ENCODE peak calls at places on chromosomes 1 and 21, in four cellular contexts. One of them, this sample, is unnamed.

GRCh38 chr1:18234790-18235242 is 127.2 kb downstream of the IGSF21 start:
- DNase-seq in Caco-2: peak; percentile 48
- DNase-seq in kidney epithelial cell: no peak
- DNase-seq in RPMI7951: peak; percentile 55
- DNase-seq in this sample: peak; percentile 18

GRCh38 chr1:211135342-211135950 is 1.5 kb upstream of the KCNH1 start:
- DNase-seq in Caco-2: peak; percentile 42
- DNase-seq in kidney epithelial cell: peak; percentile 34
- DNase-seq in RPMI7951: peak; percentile 70
- DNase-seq in this sample: peak; percentile 41

GRCh38 chr1:94247146-94248094 is 10.0 kb upstream of the ARHGAP29 start:
- DNase-seq in Caco-2: peak; percentile 92
- DNase-seq in kidney epithelial cell: no peak
- DNase-seq in RPMI7951: peak; percentile 70
- DNase-seq in this sample: no peak

GRCh38 chr1:201307239-201307638 is 23.9 kb downstream of the PKP1 start:
- DNase-seq in Caco-2: no peak
- DNase-seq in kidney epithelial cell: no peak
- DNase-seq in RPMI7951: peak; percentile 54
- DNase-seq in this sample: no peak

GRCh38 chr21:46091631-46092025 is 6.3 kb upstream of the COL6A2 start:
- DNase-seq in Caco-2: no peak
- DNase-seq in kidney epithelial cell: no peak
- DNase-seq in RPMI7951: no peak
- DNase-seq in this sample: no peak

GRCh38 chr1:10625076-10625475 is 150.3 kb downstream of the PEX14 start:
- DNase-seq in Caco-2: no peak
- DNase-seq in kidney epithelial cell: no peak
- DNase-seq in RPMI7951: no peak
- DNase-seq in this sample: no peak

GRCh38 chr1:48248356-48248755 is 25.8 kb downstream of the SLC5A9 start:
- DNase-seq in Caco-2: no peak
- DNase-seq in kidney epithelial cell: no peak
- DNase-seq in RPMI7951: no peak
- DNase-seq in this sample: no peak

GRCh38 chr1:173920868-173921267 is 3.7 kb upstream of the SERPINC1 start:
- DNase-seq in Caco-2: no peak
- DNase-seq in kidney epithelial cell: no peak
- DNase-seq in RPMI7951: no peak
- DNase-seq in this sample: no peak

GRCh38 chr21:37407719-37408455 is 41.3 kb downstream of the DYRK1A start:
- DNase-seq in Caco-2: no peak
- DNase-seq in kidney epithelial cell: no peak
- DNase-seq in RPMI7951: no peak
- DNase-seq in this sample: no peak

GRCh38 chr1:186574951-186575747 is 105.1 kb downstream of the PTGS2 start:
- DNase-seq in Caco-2: no peak
- DNase-seq in kidney epithelial cell: no peak
- DNase-seq in RPMI7951: no peak
- DNase-seq in this sample: no peak

GRCh38 chr1:86502721-86503430 is 34.1 kb downstream of the CLCA1 start:
- DNase-seq in Caco-2: peak; percentile 72
- DNase-seq in kidney epithelial cell: no peak
- DNase-seq in RPMI7951: peak; percentile 31
- DNase-seq in this sample: no peak

This sample was measured in epithelial cell of proximal tubule.